ENCODE peak calls at places on chromosomes 7 and 10, in four cellular contexts. U, C, L and J are unnamed samples.

GRCh38 chr10:1579141-1579491 is 158.2 kb downstream of the ADARB2 start:
- DNase-seq in U (no peak), C (no peak), L (no peak), J (no peak)

GRCh38 chr7:111356941-111357340 is 205.4 kb downstream of the IMMP2L start:
- DNase-seq in U (no peak), C (no peak), L (no peak), J (no peak)

GRCh38 chr10:89532476-89532875 is 2.9 kb downstream of the SLC16A12 start:
- DNase-seq in U (no peak), C (no peak), L (no peak), J (no peak)

GRCh38 chr10:101453791-101454718 is 100.1 kb downstream of the BTRC start:
- DNase-seq in U (peak), C (no peak), L (no peak), J (no peak)

GRCh38 chr10:55266797-55267196 is 465.8 kb upstream of the PCDH15 start:
- DNase-seq in U (no peak), C (no peak), L (no peak), J (no peak)

GRCh38 chr7:32079530-32079929 is 9.3 kb upstream of the PDE1C start:
- DNase-seq in U (no peak), C (no peak), L (no peak), J (no peak)

GRCh38 chr7:100825215-100825671 is 2.1 kb downstream of the EPHB4 start:
- DNase-seq in U (no peak), C (no peak), L (no peak), J (no peak)

GRCh38 chr10:104308439-104308903 is 29.8 kb downstream of the ITPRIP start:
- DNase-seq in U (peak), C (no peak), L (no peak), J (no peak)

GRCh38 chr10:73588656-73589055 is 2.5 kb downstream of the USP54 start:
- DNase-seq in U (peak), C (no peak), L (no peak), J (no peak)